ENCODE peak calls at places on chromosome 6, in four cellular contexts. Z is activated CD4-positive, alpha-beta T cell treated with anti-CD3 and anti-CD28 coated beads for 48 hours; B is GM03348; O is BJ. N is an unnamed sample.

GRCh38 chr6:104639671-104640070 is 220.0 kb downstream of the HACE1 start:
- DNase-seq in Z (no peak), B (no peak), O (no peak), N (no peak)

GRCh38 chr6:161169060-161169459 is 104.8 kb downstream of the AGPAT4 start:
- DNase-seq in Z (no peak), B (no peak), O (no peak), N (no peak)

GRCh38 chr6:119717942-119718341 is 368.4 kb upstream of the MAN1A1 start:
- DNase-seq in Z (no peak), B (no peak), O (no peak), N (no peak)

GRCh38 chr6:9398794-9399373 is 963.5 kb upstream of the SLC35B3 start:
- DNase-seq in Z (no peak), B (no peak), O (no peak), N (no peak)

GRCh38 chr6:148492654-148493290 is 150.1 kb downstream of the SASH1 start:
- DNase-seq in Z (no peak), B (peak; percentile 68), O (no peak), N (no peak)

GRCh38 chr6:81451787-81452186 is 300.7 kb downstream of the TENT5A start:
- DNase-seq in Z (no peak), B (peak; percentile 21), O (peak; percentile 52), N (peak; percentile 82)

GRCh38 chr6:38724343-38724742 is 9.2 kb downstream of the DNAH8 start:
- DNase-seq in Z (no peak), B (no peak), O (no peak), N (no peak)

GRCh38 chr6:6515691-6516607 is 72.6 kb upstream of the LY86 start:
- DNase-seq in Z (peak; percentile 79), B (no peak), O (no peak), N (no peak)

GRCh38 chr6:35552285-35552917 is 39.7 kb upstream of the TULP1 start:
- DNase-seq in Z (peak; percentile 76), B (peak; percentile 43), O (no peak), N (no peak)

GRCh38 chr6:159935065-159935464 is 33.8 kb upstream of the IGF2R start:
- DNase-seq in Z (no peak), B (no peak), O (no peak), N (no peak)

GRCh38 chr6:32883789-32884188 is 29.8 kb downstream of the PSMB9 start:
- DNase-seq in Z (no peak), B (peak; percentile 55), O (no peak), N (peak; percentile 65)

GRCh38 chr6:78377056-78377455 is 490.3 kb upstream of the IRAK1BP1 start:
- DNase-seq in Z (no peak), B (no peak), O (no peak), N (no peak)

GRCh38 chr6:21856096-21856825 is 262.7 kb downstream of the SOX4 start:
- DNase-seq in Z (no peak), B (peak; percentile 74), O (peak; percentile 30), N (peak; percentile 34)

GRCh38 chr6:29791786-29792122 is 35.9 kb upstream of the HLA-G start:
- DNase-seq in Z (no peak), B (peak; percentile 20), O (no peak), N (no peak)

GRCh38 chr6:6246539-6246938 is 73.9 kb downstream of the F13A1 start:
- DNase-seq in Z (no peak), B (no peak), O (no peak), N (no peak)

GRCh38 chr6:166877906-166878305 is 78.4 kb downstream of the RNASET2 start:
- DNase-seq in Z (no peak), B (no peak), O (no peak), N (no peak)

GRCh38 chr6:48403587-48403986 is 292.6 kb upstream of the PTCHD4 start:
- DNase-seq in Z (no peak), B (no peak), O (no peak), N (no peak)